ENCODE peak calls at places on chromosomes 7 and 10, in five cellular contexts. P, U, F, V and X are unnamed samples.

GRCh38 chr7:82221152-82221674 is 222.4 kb downstream of the CACNA2D1 start:
- DNase-seq in P (no peak), U (no peak), F (no peak), V (peak; percentile 35), X (no peak)

GRCh38 chr10:51918921-51919325 is 219.5 kb upstream of the CSTF2T start:
- DNase-seq in P (no peak), U (no peak), F (no peak), V (no peak), X (no peak)

GRCh38 chr10:75400163-75400768 is 1.3 kb downstream of the ZNF503 start:
- DNase-seq in P (no peak), U (no peak), F (peak; percentile 74), V (no peak), X (no peak)

GRCh38 chr7:130901209-130901783 is 167.3 kb upstream of the KLF14 start:
- DNase-seq in P (peak; percentile 39), U (peak; percentile 96), F (no peak), V (peak; percentile 97), X (no peak)

GRCh38 chr10:123458933-123459332 is 207.2 kb upstream of the GPR26 start:
- DNase-seq in P (no peak), U (no peak), F (no peak), V (no peak), X (peak; percentile 24)

GRCh38 chr10:111756541-111757061 is 427.0 kb downstream of the GPAM start:
- DNase-seq in P (no peak), U (peak; percentile 68), F (peak; percentile 18), V (no peak), X (no peak)

GRCh38 chr10:5033061-5033770 is 29.6 kb upstream of the AKR1C2 start:
- DNase-seq in P (no peak), U (peak; percentile 50), F (no peak), V (peak; percentile 85), X (no peak)

GRCh38 chr10:42850931-42851330 is 68.3 kb downstream of the BMS1 start:
- DNase-seq in P (no peak), U (no peak), F (no peak), V (peak; percentile 3), X (no peak)

GRCh38 chr10:25699631-25700030 is 234.4 kb upstream of the MYO3A start:
- DNase-seq in P (no peak), U (no peak), F (no peak), V (no peak), X (no peak)

GRCh38 chr7:2923886-2924574 is 79.9 kb upstream of the GNA12 start:
- DNase-seq in P (no peak), U (no peak), F (no peak), V (no peak), X (no peak)

GRCh38 chr7:96219382-96220130 is 102.3 kb downstream of the SLC25A13 start:
- DNase-seq in P (no peak), U (peak; percentile 49), F (peak; percentile 44), V (peak; percentile 60), X (no peak)

GRCh38 chr7:140298213-140298612 is 100.1 kb downstream of the SLC37A3 start:
- DNase-seq in P (no peak), U (no peak), F (no peak), V (no peak), X (no peak)

GRCh38 chr10:32049113-32049512 is 7.1 kb downstream of the KIF5B start:
- DNase-seq in P (no peak), U (no peak), F (no peak), V (peak; percentile 67), X (no peak)

GRCh38 chr7:13278020-13278419 is 590.6 kb downstream of the ARL4A start:
- DNase-seq in P (no peak), U (no peak), F (no peak), V (no peak), X (no peak)

GRCh38 chr7:101216001-101216859 is 1.2 kb downstream of the PLOD3 start:
- DNase-seq in P (peak; percentile 45), U (no peak), F (no peak), V (peak; percentile 14), X (no peak)

GRCh38 chr7:42877852-42878251 is 34.0 kb downstream of the C7orf25 start:
- DNase-seq in P (no peak), U (no peak), F (no peak), V (no peak), X (no peak)
- TF ChIP-seq SMC3 in P (no peak), U (no peak), F (no peak), V (no peak), X (no peak)

DNA sequence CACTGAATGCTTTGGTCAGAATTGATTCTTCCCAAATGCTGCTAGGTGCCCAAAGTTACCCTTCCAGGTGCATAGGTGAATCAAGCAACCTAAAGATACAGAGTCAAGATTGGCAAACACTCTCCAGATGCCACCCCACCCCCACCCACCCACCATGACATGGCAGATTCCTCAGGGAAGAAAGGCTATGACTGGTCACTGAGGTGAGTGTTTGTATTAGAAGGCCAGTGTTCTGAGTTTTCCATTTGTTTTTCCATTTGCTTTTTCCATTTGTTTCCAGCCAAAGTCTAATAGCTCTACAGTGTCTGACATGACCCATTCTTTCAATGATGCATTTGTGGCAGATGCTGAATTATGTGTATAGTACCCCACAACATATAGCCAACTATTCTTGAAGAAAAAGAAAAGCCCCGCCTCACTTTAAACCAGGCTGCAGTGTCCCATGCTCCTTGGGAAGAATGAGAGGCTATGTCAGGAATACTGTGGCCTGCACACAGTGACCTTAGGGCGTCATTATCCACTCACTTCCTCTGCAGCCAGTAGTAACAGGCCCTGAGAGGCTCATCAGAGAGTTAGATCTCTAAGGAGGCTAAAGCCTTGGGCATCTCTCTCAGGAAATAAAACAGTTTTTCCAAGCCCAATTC is 16.1 kb upstream of the HIBADH start:
- DNase-seq in P (peak; percentile 12), U (peak; percentile 48), F (no peak), V (peak; percentile 58), X (no peak)
- TF ChIP-seq SMC3 in P (no peak), U (no peak), F (no peak), V (no peak), X (no peak)

GRCh38 chr7:129688503-129689222 is 77.1 kb downstream of the NRF1 start:
- DNase-seq in P (no peak), U (no peak), F (no peak), V (no peak), X (no peak)
- TF ChIP-seq SMC3 in P (no peak), U (no peak), F (no peak), V (no peak), X (no peak)

GRCh38 chr10:82925547-82925946 is 1050.6 kb downstream of the NRG3 start:
- DNase-seq in P (no peak), U (no peak), F (no peak), V (no peak), X (no peak)
- TF ChIP-seq SMC3 in P (no peak), U (no peak), F (no peak), V (no peak), X (no peak)

DNA sequence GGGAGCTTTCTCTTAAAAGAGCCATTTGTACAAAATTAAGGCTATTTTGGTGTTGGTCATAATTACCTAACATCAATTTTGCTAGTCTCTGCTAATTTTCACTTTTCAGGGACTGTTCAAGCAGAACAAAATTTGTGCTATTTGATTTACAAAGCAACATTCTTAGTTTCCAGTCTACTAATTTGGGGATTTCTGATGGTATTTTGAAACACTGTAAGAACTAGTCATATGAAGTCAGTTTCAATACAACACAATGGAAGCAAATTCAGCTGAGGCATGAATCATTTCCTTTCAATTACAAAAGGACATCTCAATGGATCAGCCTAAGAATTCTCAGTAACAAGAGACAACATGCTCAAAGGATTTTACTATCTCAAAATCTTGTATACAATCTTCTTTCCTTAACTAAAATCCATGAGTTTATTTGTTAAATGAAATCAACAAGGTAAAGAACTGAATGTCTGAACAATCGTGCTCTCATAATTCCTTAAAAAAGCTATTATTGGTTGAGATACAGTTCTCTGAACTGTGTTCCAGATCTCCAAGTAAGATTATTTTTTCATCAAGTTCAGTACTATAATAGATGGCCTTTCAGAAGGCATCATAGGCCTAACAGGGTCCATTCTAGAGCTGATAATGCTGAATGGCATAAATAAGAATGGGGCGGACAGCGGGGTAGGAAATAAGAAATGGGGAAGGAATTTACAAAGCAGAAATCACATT is 144.6 kb downstream of the NRCAM start:
- DNase-seq in P (no peak), U (no peak), F (no peak), V (no peak), X (peak; percentile 57)
- TF ChIP-seq SMC3 in P (no peak), U (no peak), F (no peak), V (no peak), X (no peak)

GRCh38 chr7:493661-494251 is 25.9 kb downstream of the PDGFA start:
- DNase-seq in P (no peak), U (no peak), F (no peak), V (no peak), X (no peak)
- TF ChIP-seq SMC3 in P (no peak), U (no peak), F (no peak), V (no peak), X (no peak)